ENCODE peak calls at places on chromosomes 7 and 10, in four cellular contexts. S is K562, V is GM12878, F is H1. E is an unnamed sample.

GRCh38 chr7:126727930-126728331 is 524.8 kb downstream of the GRM8 start:
- DNase-seq in S (peak), F (no peak), V (no peak), E (no peak)

GRCh38 chr7:147048864-147049263 is 932.3 kb downstream of the CNTNAP2 start:
- DNase-seq in S (no peak), V (no peak), F (no peak), E (no peak)

GRCh38 chr7:25845341-25845923 is 306.6 kb upstream of the NFE2L3 start:
- DNase-seq in F (no peak), S (no peak), V (no peak), E (no peak)

GRCh38 chr10:47092822-47093221 is 181.6 kb downstream of the PTPN20 start:
- DNase-seq in V (no peak), F (no peak), S (no peak), E (no peak)

GRCh38 chr7:36507868-36508440 is 118.3 kb downstream of the ANLN start:
- DNase-seq in F (no peak), V (no peak), S (no peak), E (peak)

GRCh38 chr7:114944742-114945625 is 23.1 kb downstream of the MDFIC start:
- DNase-seq in S (no peak), F (no peak), V (no peak), E (no peak)

GRCh38 chr7:94675356-94675755 is 19.4 kb upstream of the SGCE start:
- DNase-seq in S (no peak), V (no peak), F (no peak), E (no peak)

GRCh38 chr7:157723205-157723604 is 386.4 kb downstream of the DNAJB6 start:
- DNase-seq in F (no peak), S (no peak), V (no peak), E (no peak)

GRCh38 chr10:18504161-18504560 is 147.2 kb downstream of the NSUN6 start:
- DNase-seq in F (no peak), S (no peak), V (no peak), E (no peak)

GRCh38 chr10:89471110-89471814 is 56.9 kb downstream of the IFIT5 start:
- DNase-seq in V (no peak), S (no peak), F (no peak), E (no peak)

GRCh38 chr7:138842111-138842510 is 44.1 kb upstream of the ATP6V0A4 start:
- DNase-seq in V (no peak), F (peak), S (peak), E (no peak)

GRCh38 chr7:27163776-27164380 is 1.5 kb downstream of the HOXA9 start:
- DNase-seq in S (no peak), V (no peak), F (no peak), E (no peak)

GRCh38 chr10:47024399-47025252 is 113.4 kb downstream of the PTPN20 start:
- DNase-seq in V (peak), F (peak), S (peak), E (peak)

GRCh38 chr7:36906448-36906847 is 182.2 kb upstream of the AOAH start:
- DNase-seq in S (no peak), F (no peak), V (no peak), E (no peak)

GRCh38 chr10:33279791-33280190 is 54.7 kb downstream of the NRP1 start:
- DNase-seq in V (no peak), F (no peak), S (no peak), E (no peak)

GRCh38 chr10:31112961-31113360 is 81.3 kb upstream of the ZNF438 start:
- DNase-seq in F (no peak), S (no peak), V (no peak), E (no peak)

GRCh38 chr7:94253696-94254095 is 141.0 kb upstream of the COL1A2 start:
- DNase-seq in F (no peak), V (no peak), S (no peak), E (no peak)

GRCh38 chr7:43164757-43165156 is 52.3 kb downstream of the HECW1 start:
- DNase-seq in V (peak), S (no peak), F (no peak), E (no peak)

GRCh38 chr7:134750083-134751062 is 29.1 kb upstream of the CALD1 start:
- DNase-seq in V (no peak), S (peak), F (peak), E (peak)

GRCh38 chr10:11701451-11702095 is 40.6 kb upstream of the ECHDC3 start:
- DNase-seq in F (no peak), V (no peak), S (no peak), E (no peak)

GRCh38 chr10:11698691-11699545 is 43.3 kb upstream of the ECHDC3 start:
- DNase-seq in V (peak), F (no peak), S (no peak), E (no peak)

GRCh38 chr10:11699546-11700097 is 42.6 kb upstream of the ECHDC3 start:
- DNase-seq in F (no peak), V (no peak), S (no peak), E (no peak)

GRCh38 chr10:11700539-11700938 is 41.6 kb upstream of the ECHDC3 start:
- DNase-seq in S (no peak), F (no peak), V (no peak), E (no peak)

DNA sequence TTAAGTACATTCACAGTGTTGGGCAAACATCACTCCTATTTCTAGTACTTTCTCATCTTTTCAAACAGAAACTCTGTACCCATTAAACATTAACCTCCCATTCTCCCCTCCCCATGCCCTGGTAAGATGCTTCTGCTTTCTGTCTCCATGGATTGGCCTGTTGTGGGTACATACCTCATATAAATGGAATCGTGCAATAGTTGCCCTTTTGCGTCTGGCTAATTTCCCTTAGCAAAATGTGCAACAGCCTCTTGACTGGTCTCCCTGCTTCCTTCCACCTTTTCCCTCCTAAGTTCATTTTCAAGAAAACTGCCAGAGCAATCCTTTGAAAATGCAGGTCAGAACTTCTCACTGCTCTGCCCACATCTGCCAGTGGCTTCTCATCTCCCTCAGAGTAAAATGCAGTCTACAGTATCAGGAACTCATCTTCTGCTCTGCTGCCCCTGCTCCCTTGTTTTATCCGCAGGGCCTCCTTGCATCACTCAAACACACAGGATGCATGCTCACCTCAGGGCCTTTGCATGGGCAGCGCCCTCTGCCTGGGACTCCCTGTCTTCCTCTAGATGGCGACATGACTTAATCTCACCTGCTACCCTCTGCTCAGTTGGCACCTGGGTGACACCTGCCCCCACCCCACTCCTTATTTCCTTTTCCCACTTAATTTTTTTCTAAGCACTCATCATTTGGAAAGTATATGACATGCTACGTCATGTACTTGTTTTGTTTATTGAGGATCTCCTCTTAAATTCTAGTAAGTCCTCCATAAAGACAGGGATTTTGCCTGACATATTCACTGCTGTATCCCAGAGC is 44.3 kb upstream of the ECHDC3 start:
- DNase-seq in F (no peak), V (peak), S (no peak), E (no peak)
- TF ChIP-seq TAF1 in F (no peak), V (no peak), S (no peak), E (no peak)

GRCh38 chr7:125661006-125661405 is 731.4 kb upstream of the POT1 start:
- DNase-seq in S (no peak), F (no peak), V (no peak), E (no peak)
- TF ChIP-seq NRF1 in S (no peak), F (no peak), V (no peak), E (no peak)

GRCh38 chr7:491958-492713 is 27.5 kb downstream of the PDGFA start:
- DNase-seq in V (no peak), S (no peak), F (no peak), E (no peak)
- TF ChIP-seq TAF1 in V (no peak), S (no peak), F (no peak), E (no peak)

GRCh38 chr10:48551796-48552591 is 52.9 kb downstream of the ARHGAP22 start:
- DNase-seq in S (peak), F (no peak), V (no peak), E (peak)
- TF ChIP-seq NRF1 in S (no peak), F (no peak), V (no peak), E (no peak)

DNA sequence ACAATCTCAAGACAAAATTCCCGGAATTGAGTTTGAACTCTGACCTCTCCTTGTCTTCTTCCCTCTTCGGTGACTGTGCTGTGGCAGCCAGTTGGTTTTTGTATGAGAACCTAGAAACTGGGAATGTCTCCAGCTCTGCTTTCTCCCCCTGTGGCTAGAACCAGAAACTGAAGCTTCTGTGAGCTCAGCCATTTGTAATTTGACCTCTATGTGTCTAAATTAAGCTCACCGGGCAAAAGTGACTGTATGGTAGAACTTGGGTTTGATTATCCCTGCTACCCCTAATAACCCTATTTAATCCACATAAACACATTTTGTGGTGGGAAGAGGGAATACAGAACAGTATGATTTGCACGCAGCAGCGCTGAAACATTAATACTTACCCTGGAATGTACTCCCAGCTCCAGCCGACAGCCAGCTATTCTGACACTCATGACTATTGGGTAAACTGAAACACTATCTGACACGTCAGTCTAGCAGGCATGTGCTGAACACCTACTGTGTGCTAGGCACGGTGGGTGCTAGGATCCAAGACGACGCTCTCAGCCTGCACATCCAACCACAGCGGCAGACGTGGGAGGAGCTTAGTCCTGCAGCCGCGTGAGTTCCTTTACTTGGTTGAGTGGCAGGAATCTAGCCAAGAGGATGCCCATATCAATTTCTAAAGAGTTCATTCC is 324.8 kb downstream of the SFMBT2 start:
- DNase-seq in V (no peak), S (peak), F (no peak), E (no peak)
- TF ChIP-seq TAF1 in V (no peak), S (no peak), F (no peak), E (no peak)

E was measured in SK-N-SH.